ENCODE peak calls at places on chromosomes 3 and 15, in ten cellular contexts. U, R, I, W, L, Z, V, M, X and P are unnamed samples.

GRCh38 chr15:69412701-69413100 is 1.4 kb upstream of the KIF23 start:
- DNase-seq in W (no peak), M (no peak), R (no peak), U (no peak), Z (no peak), X (no peak), I (no peak), L (no peak), V (no peak), P (no peak)

GRCh38 chr15:49693491-49693890 is 72.6 kb downstream of the DTWD1 start:
- DNase-seq in W (no peak), X (no peak), L (no peak), Z (no peak), U (no peak), M (peak), I (no peak), V (no peak), R (no peak), P (no peak)

GRCh38 chr3:29307229-29307796 is 26.4 kb downstream of the RBMS3 start:
- DNase-seq in X (no peak), U (no peak), Z (peak), R (no peak), M (no peak), V (no peak), L (no peak), W (no peak), I (no peak), P (no peak)

GRCh38 chr15:25985179-25985578 is 122.1 kb upstream of the ATP10A start:
- DNase-seq in U (no peak), I (no peak), L (no peak), W (no peak), R (no peak), M (no peak), Z (no peak), X (no peak), V (no peak), P (no peak)

GRCh38 chr15:99432271-99433025 is 133.3 kb upstream of the MEF2A start:
- DNase-seq in Z (no peak), L (no peak), X (peak), W (no peak), M (no peak), R (no peak), V (peak), U (no peak), I (no peak), P (no peak)

GRCh38 chr3:135516143-135516542 is 449.4 kb upstream of the PPP2R3A start:
- DNase-seq in R (peak), X (no peak), I (peak), L (peak), V (no peak), U (no peak), W (no peak), M (peak), Z (no peak), P (no peak)

GRCh38 chr3:184154909-184155643 is at the start of gene DVL3:
- DNase-seq in L (peak), I (no peak), R (no peak), V (peak), M (peak), Z (no peak), X (peak), U (peak), W (no peak), P (no peak)

GRCh38 chr15:88337993-88338392 is 81.5 kb upstream of the NTRK3 start:
- DNase-seq in U (no peak), R (no peak), V (no peak), W (no peak), M (no peak), X (no peak), I (no peak), Z (no peak), L (no peak), P (no peak)

GRCh38 chr15:89140595-89140994 is 52.3 kb downstream of the ABHD2 start:
- DNase-seq in I (no peak), V (no peak), L (no peak), R (no peak), W (no peak), X (no peak), U (no peak), Z (no peak), M (no peak), P (no peak)

GRCh38 chr15:59169337-59169736 is 37.3 kb upstream of the LDHAL6B start:
- DNase-seq in I (no peak), W (no peak), M (peak), V (no peak), R (peak), X (peak), L (peak), Z (peak), U (no peak), P (peak)

GRCh38 chr15:86570738-86571137 is 491.1 kb downstream of the AGBL1 start:
- DNase-seq in V (no peak), L (no peak), Z (no peak), M (no peak), I (no peak), U (no peak), W (no peak), R (no peak), X (no peak), P (no peak)

DNA sequence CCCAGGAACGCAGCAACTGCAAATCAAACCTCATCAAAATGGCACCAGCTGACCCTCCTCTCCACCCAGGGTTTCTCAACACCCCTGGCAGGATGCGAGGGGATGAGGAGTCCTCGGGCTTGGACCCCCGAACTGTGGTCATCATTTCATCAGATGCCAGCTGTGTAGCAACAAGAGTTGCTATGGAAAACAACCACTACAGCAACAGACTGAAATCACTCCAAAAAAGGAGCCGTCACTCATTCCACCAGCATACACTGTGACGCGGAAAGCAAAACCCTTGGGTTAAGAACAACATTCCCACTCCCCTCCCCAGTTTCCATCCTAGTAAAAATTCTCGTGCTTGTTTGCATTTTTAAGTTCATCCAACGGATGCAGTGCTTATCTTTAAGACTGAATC is 40.1 kb downstream of the VGLL4 start:
- DNase-seq in I (no peak), R (peak), U (no peak), Z (peak), W (peak), V (peak), L (peak), X (peak), M (peak), P (peak)
- H3K4me3 ChIP-seq in I (no peak), R (no peak), U (no peak), Z (no peak), W (no peak), V (no peak), L (no peak), X (no peak), M (peak), P (no peak)

DNA sequence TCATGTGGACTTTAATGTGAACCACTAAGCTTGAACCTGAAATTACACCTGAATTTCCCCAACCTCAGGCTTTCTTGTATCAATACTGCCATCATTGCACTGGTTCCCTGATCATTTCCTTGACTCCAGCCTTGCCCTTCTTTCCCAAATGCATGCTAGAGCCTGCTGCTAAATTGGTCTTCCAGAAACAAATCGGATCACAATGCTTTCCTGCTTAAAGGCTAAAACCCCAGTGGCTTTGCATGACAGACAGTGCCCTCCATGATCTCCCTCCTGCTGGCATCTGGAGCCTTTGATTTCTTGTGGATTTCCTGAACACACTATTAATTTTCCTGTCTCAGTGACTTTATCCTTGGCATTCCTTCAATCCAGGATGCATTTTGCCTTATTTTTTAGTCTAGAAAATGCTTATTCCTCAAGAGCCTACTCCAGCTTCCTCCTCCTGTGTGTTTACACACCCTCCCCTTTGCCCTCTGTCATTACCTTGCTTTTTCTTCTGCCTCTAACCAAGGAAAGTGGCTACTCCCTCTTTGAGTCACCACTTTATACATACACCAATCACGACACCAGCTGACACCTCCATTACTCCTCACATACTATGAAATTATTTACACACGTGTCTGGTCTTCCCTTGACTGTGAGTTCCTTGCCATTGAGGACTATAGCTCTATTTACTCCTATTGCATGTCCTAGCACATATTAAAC is 214.6 kb downstream of the KCNAB1 start:
- DNase-seq in M (no peak), R (no peak), V (no peak), I (no peak), L (no peak), X (no peak), W (no peak), Z (no peak), U (no peak), P (no peak)
- H3K4me3 ChIP-seq in M (no peak), R (no peak), V (no peak), I (no peak), L (no peak), X (no peak), W (no peak), Z (no peak), U (no peak), P (no peak)

GRCh38 chr3:169240786-169241486 is 422.6 kb downstream of the MECOM start:
- DNase-seq in L (no peak), U (no peak), X (no peak), R (no peak), I (no peak), W (no peak), V (no peak), M (no peak), Z (no peak), P (no peak)

GRCh38 chr3:169243122-169243521 is 420.4 kb downstream of the MECOM start:
- DNase-seq in L (peak), I (no peak), X (no peak), U (no peak), R (no peak), M (peak), V (no peak), Z (no peak), W (no peak), P (no peak)

GRCh38 chr3:169239756-169240155 is 423.8 kb downstream of the MECOM start:
- DNase-seq in L (no peak), V (no peak), Z (no peak), X (no peak), I (no peak), W (no peak), M (no peak), R (no peak), U (no peak), P (no peak)

GRCh38 chr3:169241928-169242751 is 421.4 kb downstream of the MECOM start:
- DNase-seq in X (peak), U (no peak), V (no peak), W (peak), M (peak), Z (no peak), L (peak), R (no peak), I (no peak), P (no peak)

GRCh38 chr3:169241575-169241927 is 422.0 kb downstream of the MECOM start:
- DNase-seq in M (peak), Z (no peak), X (no peak), R (no peak), U (no peak), L (peak), V (no peak), I (no peak), W (no peak), P (no peak)
- H3K4me3 ChIP-seq in M (peak), Z (no peak), X (peak), R (no peak), U (no peak), L (peak), V (no peak), I (no peak), W (peak), P (no peak)

GRCh38 chr3:32376098-32376497 is 15.6 kb upstream of the CMTM7 start:
- DNase-seq in W (no peak), X (no peak), M (no peak), R (no peak), I (no peak), U (no peak), V (no peak), Z (no peak), L (peak), P (no peak)

GRCh38 chr3:32375596-32375930 is 16.1 kb upstream of the CMTM7 start:
- DNase-seq in U (no peak), R (no peak), X (no peak), V (no peak), Z (no peak), M (no peak), W (no peak), I (no peak), L (peak), P (no peak)

GRCh38 chr3:32373844-32374243 is 17.8 kb upstream of the CMTM7 start:
- DNase-seq in R (no peak), Z (no peak), W (no peak), L (no peak), X (no peak), M (no peak), U (no peak), V (no peak), I (no peak), P (no peak)

GRCh38 chr3:32372213-32372490 is 19.5 kb upstream of the CMTM7 start:
- DNase-seq in M (no peak), U (no peak), V (no peak), R (no peak), L (no peak), W (no peak), I (no peak), Z (no peak), X (no peak), P (no peak)

GRCh38 chr3:32374788-32375595 is 16.7 kb upstream of the CMTM7 start:
- DNase-seq in R (no peak), V (peak), W (peak), L (peak), I (peak), U (peak), M (peak), X (peak), Z (peak), P (no peak)
- H3K4me3 ChIP-seq in R (no peak), V (no peak), W (no peak), L (no peak), I (no peak), U (no peak), M (no peak), X (no peak), Z (no peak), P (no peak)